ENCODE peak calls at places on chromosome 15, in seven cellular contexts. One of them, this sample, is unnamed.
A peak's percentile ranks its signal among the peaks of the same experiment; 100 is the strongest.

GRCh38 chr15:36887214-36888017 is 212.9 kb downstream of the MEIS2 start:
- DNase-seq in transverse colon: no peak
- DNase-seq in stimulated activated CD4-positive, alpha-beta T cell treated with anti-CD3 and anti-CD28 coated beads, TNF-alpha, amount 100 ng/mL, for 24 hours: no peak
- DNase-seq in AG10803: no peak
- DNase-seq in stimulated activated naive CD8-positive, alpha-beta T cell treated with anti-CD3 and anti-CD28 coated beads, Interleukin-15, Interleukin-2, amounts not matched to agents 100 U/mL and 50 U/mL, for 24 hours: no peak
- DNase-seq in pancreas: peak; percentile 47
- DNase-seq in HL-60: no peak
- DNase-seq in this sample: peak; percentile 77

GRCh38 chr15:56963126-56963525 is 44.7 kb downstream of the TCF12 start:
- DNase-seq in transverse colon: no peak
- DNase-seq in stimulated activated CD4-positive, alpha-beta T cell treated with anti-CD3 and anti-CD28 coated beads, TNF-alpha, amount 100 ng/mL, for 24 hours: no peak
- DNase-seq in AG10803: peak; percentile 68
- DNase-seq in stimulated activated naive CD8-positive, alpha-beta T cell treated with anti-CD3 and anti-CD28 coated beads, Interleukin-15, Interleukin-2, amounts not matched to agents 100 U/mL and 50 U/mL, for 24 hours: no peak
- DNase-seq in pancreas: no peak
- DNase-seq in HL-60: no peak
- DNase-seq in this sample: no peak

GRCh38 chr15:65634381-65634780 is 12.6 kb downstream of the SLC24A1 start:
- DNase-seq in transverse colon: no peak
- DNase-seq in stimulated activated CD4-positive, alpha-beta T cell treated with anti-CD3 and anti-CD28 coated beads, TNF-alpha, amount 100 ng/mL, for 24 hours: no peak
- DNase-seq in AG10803: peak; percentile 24
- DNase-seq in stimulated activated naive CD8-positive, alpha-beta T cell treated with anti-CD3 and anti-CD28 coated beads, Interleukin-15, Interleukin-2, amounts not matched to agents 100 U/mL and 50 U/mL, for 24 hours: no peak
- DNase-seq in pancreas: no peak
- DNase-seq in HL-60: no peak
- DNase-seq in this sample: no peak

GRCh38 chr15:32667321-32667720 is 25.8 kb downstream of the SCG5 start:
- DNase-seq in transverse colon: no peak
- DNase-seq in stimulated activated CD4-positive, alpha-beta T cell treated with anti-CD3 and anti-CD28 coated beads, TNF-alpha, amount 100 ng/mL, for 24 hours: no peak
- DNase-seq in AG10803: no peak
- DNase-seq in stimulated activated naive CD8-positive, alpha-beta T cell treated with anti-CD3 and anti-CD28 coated beads, Interleukin-15, Interleukin-2, amounts not matched to agents 100 U/mL and 50 U/mL, for 24 hours: no peak
- DNase-seq in pancreas: no peak
- DNase-seq in HL-60: no peak
- DNase-seq in this sample: no peak

GRCh38 chr15:73233623-73234022 is 135.1 kb downstream of the HCN4 start:
- DNase-seq in transverse colon: no peak
- DNase-seq in stimulated activated CD4-positive, alpha-beta T cell treated with anti-CD3 and anti-CD28 coated beads, TNF-alpha, amount 100 ng/mL, for 24 hours: no peak
- DNase-seq in AG10803: no peak
- DNase-seq in stimulated activated naive CD8-positive, alpha-beta T cell treated with anti-CD3 and anti-CD28 coated beads, Interleukin-15, Interleukin-2, amounts not matched to agents 100 U/mL and 50 U/mL, for 24 hours: no peak
- DNase-seq in pancreas: no peak
- DNase-seq in HL-60: no peak
- DNase-seq in this sample: peak; percentile 8

GRCh38 chr15:57529748-57530147 is 62.0 kb upstream of the MYZAP start:
- DNase-seq in transverse colon: no peak
- DNase-seq in stimulated activated CD4-positive, alpha-beta T cell treated with anti-CD3 and anti-CD28 coated beads, TNF-alpha, amount 100 ng/mL, for 24 hours: no peak
- DNase-seq in AG10803: no peak
- DNase-seq in stimulated activated naive CD8-positive, alpha-beta T cell treated with anti-CD3 and anti-CD28 coated beads, Interleukin-15, Interleukin-2, amounts not matched to agents 100 U/mL and 50 U/mL, for 24 hours: no peak
- DNase-seq in pancreas: no peak
- DNase-seq in HL-60: no peak
- DNase-seq in this sample: no peak

GRCh38 chr15:66565141-66565595 is 630 bp downstream of the LCTL start:
- DNase-seq in transverse colon: no peak
- DNase-seq in stimulated activated CD4-positive, alpha-beta T cell treated with anti-CD3 and anti-CD28 coated beads, TNF-alpha, amount 100 ng/mL, for 24 hours: no peak
- DNase-seq in AG10803: no peak
- DNase-seq in stimulated activated naive CD8-positive, alpha-beta T cell treated with anti-CD3 and anti-CD28 coated beads, Interleukin-15, Interleukin-2, amounts not matched to agents 100 U/mL and 50 U/mL, for 24 hours: no peak
- DNase-seq in pancreas: no peak
- DNase-seq in HL-60: no peak
- DNase-seq in this sample: no peak

GRCh38 chr15:23447107-23447500 is at the start of gene GOLGA6L2:
- DNase-seq in transverse colon: no peak
- DNase-seq in stimulated activated CD4-positive, alpha-beta T cell treated with anti-CD3 and anti-CD28 coated beads, TNF-alpha, amount 100 ng/mL, for 24 hours: peak; percentile 3
- DNase-seq in AG10803: no peak
- DNase-seq in stimulated activated naive CD8-positive, alpha-beta T cell treated with anti-CD3 and anti-CD28 coated beads, Interleukin-15, Interleukin-2, amounts not matched to agents 100 U/mL and 50 U/mL, for 24 hours: no peak
- DNase-seq in pancreas: no peak
- DNase-seq in HL-60: no peak
- DNase-seq in this sample: no peak

GRCh38 chr15:68843425-68844311 is 23.0 kb upstream of the ANP32A start:
- DNase-seq in transverse colon: peak; percentile 10
- DNase-seq in stimulated activated CD4-positive, alpha-beta T cell treated with anti-CD3 and anti-CD28 coated beads, TNF-alpha, amount 100 ng/mL, for 24 hours: peak; percentile 15
- DNase-seq in AG10803: no peak
- DNase-seq in stimulated activated naive CD8-positive, alpha-beta T cell treated with anti-CD3 and anti-CD28 coated beads, Interleukin-15, Interleukin-2, amounts not matched to agents 100 U/mL and 50 U/mL, for 24 hours: peak; percentile 49
- DNase-seq in pancreas: no peak
- DNase-seq in HL-60: no peak
- DNase-seq in this sample: peak; percentile 40

GRCh38 chr15:41870689-41871081 is 23.2 kb downstream of the SPTBN5 start:
- DNase-seq in transverse colon: no peak
- DNase-seq in stimulated activated CD4-positive, alpha-beta T cell treated with anti-CD3 and anti-CD28 coated beads, TNF-alpha, amount 100 ng/mL, for 24 hours: peak; percentile 62
- DNase-seq in AG10803: no peak
- DNase-seq in stimulated activated naive CD8-positive, alpha-beta T cell treated with anti-CD3 and anti-CD28 coated beads, Interleukin-15, Interleukin-2, amounts not matched to agents 100 U/mL and 50 U/mL, for 24 hours: peak; percentile 35
- DNase-seq in pancreas: no peak
- DNase-seq in HL-60: no peak
- DNase-seq in this sample: peak; percentile 45

GRCh38 chr15:90839187-90840071 is 29.0 kb upstream of the FURIN start:
- DNase-seq in transverse colon: peak; percentile 75
- DNase-seq in stimulated activated CD4-positive, alpha-beta T cell treated with anti-CD3 and anti-CD28 coated beads, TNF-alpha, amount 100 ng/mL, for 24 hours: no peak
- DNase-seq in AG10803: no peak
- DNase-seq in stimulated activated naive CD8-positive, alpha-beta T cell treated with anti-CD3 and anti-CD28 coated beads, Interleukin-15, Interleukin-2, amounts not matched to agents 100 U/mL and 50 U/mL, for 24 hours: peak; percentile 55
- DNase-seq in pancreas: no peak
- DNase-seq in HL-60: peak; percentile 77
- DNase-seq in this sample: peak; percentile 93

GRCh38 chr15:59274126-59274970 is 67.7 kb downstream of the LDHAL6B start:
- DNase-seq in transverse colon: no peak
- DNase-seq in stimulated activated CD4-positive, alpha-beta T cell treated with anti-CD3 and anti-CD28 coated beads, TNF-alpha, amount 100 ng/mL, for 24 hours: no peak
- DNase-seq in AG10803: peak; percentile 58
- DNase-seq in stimulated activated naive CD8-positive, alpha-beta T cell treated with anti-CD3 and anti-CD28 coated beads, Interleukin-15, Interleukin-2, amounts not matched to agents 100 U/mL and 50 U/mL, for 24 hours: no peak
- DNase-seq in pancreas: no peak
- DNase-seq in HL-60: peak; percentile 17
- DNase-seq in this sample: peak; percentile 83

GRCh38 chr15:85501574-85501973 is 121.2 kb downstream of the AKAP13 start:
- DNase-seq in transverse colon: no peak
- DNase-seq in stimulated activated CD4-positive, alpha-beta T cell treated with anti-CD3 and anti-CD28 coated beads, TNF-alpha, amount 100 ng/mL, for 24 hours: no peak
- DNase-seq in AG10803: no peak
- DNase-seq in stimulated activated naive CD8-positive, alpha-beta T cell treated with anti-CD3 and anti-CD28 coated beads, Interleukin-15, Interleukin-2, amounts not matched to agents 100 U/mL and 50 U/mL, for 24 hours: no peak
- DNase-seq in pancreas: no peak
- DNase-seq in HL-60: no peak
- DNase-seq in this sample: no peak

GRCh38 chr15:70033529-70034140 is 64.1 kb downstream of the TLE3 start:
- DNase-seq in transverse colon: no peak
- DNase-seq in stimulated activated CD4-positive, alpha-beta T cell treated with anti-CD3 and anti-CD28 coated beads, TNF-alpha, amount 100 ng/mL, for 24 hours: no peak
- DNase-seq in AG10803: peak; percentile 78
- DNase-seq in stimulated activated naive CD8-positive, alpha-beta T cell treated with anti-CD3 and anti-CD28 coated beads, Interleukin-15, Interleukin-2, amounts not matched to agents 100 U/mL and 50 U/mL, for 24 hours: no peak
- DNase-seq in pancreas: peak; percentile 52
- DNase-seq in HL-60: no peak
- DNase-seq in this sample: peak; percentile 69

GRCh38 chr15:90002428-90002844 is 1.3 kb downstream of the ZNF710 start:
- DNase-seq in transverse colon: peak; percentile 62
- DNase-seq in stimulated activated CD4-positive, alpha-beta T cell treated with anti-CD3 and anti-CD28 coated beads, TNF-alpha, amount 100 ng/mL, for 24 hours: peak; percentile 47
- DNase-seq in AG10803: peak; percentile 34
- DNase-seq in stimulated activated naive CD8-positive, alpha-beta T cell treated with anti-CD3 and anti-CD28 coated beads, Interleukin-15, Interleukin-2, amounts not matched to agents 100 U/mL and 50 U/mL, for 24 hours: peak; percentile 73
- DNase-seq in pancreas: no peak
- DNase-seq in HL-60: no peak
- DNase-seq in this sample: peak; percentile 71

GRCh38 chr15:40255033-40255432 is 16.2 kb downstream of the PAK6 start:
- DNase-seq in transverse colon: no peak
- DNase-seq in stimulated activated CD4-positive, alpha-beta T cell treated with anti-CD3 and anti-CD28 coated beads, TNF-alpha, amount 100 ng/mL, for 24 hours: no peak
- DNase-seq in AG10803: no peak
- DNase-seq in stimulated activated naive CD8-positive, alpha-beta T cell treated with anti-CD3 and anti-CD28 coated beads, Interleukin-15, Interleukin-2, amounts not matched to agents 100 U/mL and 50 U/mL, for 24 hours: no peak
- DNase-seq in pancreas: no peak
- DNase-seq in HL-60: no peak
- DNase-seq in this sample: no peak

GRCh38 chr15:39854161-39854560 is 65.9 kb downstream of the GPR176 start:
- DNase-seq in transverse colon: no peak
- DNase-seq in stimulated activated CD4-positive, alpha-beta T cell treated with anti-CD3 and anti-CD28 coated beads, TNF-alpha, amount 100 ng/mL, for 24 hours: no peak
- DNase-seq in AG10803: peak; percentile 50
- DNase-seq in stimulated activated naive CD8-positive, alpha-beta T cell treated with anti-CD3 and anti-CD28 coated beads, Interleukin-15, Interleukin-2, amounts not matched to agents 100 U/mL and 50 U/mL, for 24 hours: no peak
- DNase-seq in pancreas: no peak
- DNase-seq in HL-60: no peak
- DNase-seq in this sample: no peak

GRCh38 chr15:95141486-95141885 is 910.1 kb downstream of the MCTP2 start:
- DNase-seq in transverse colon: no peak
- DNase-seq in stimulated activated CD4-positive, alpha-beta T cell treated with anti-CD3 and anti-CD28 coated beads, TNF-alpha, amount 100 ng/mL, for 24 hours: no peak
- DNase-seq in AG10803: peak; percentile 41
- DNase-seq in stimulated activated naive CD8-positive, alpha-beta T cell treated with anti-CD3 and anti-CD28 coated beads, Interleukin-15, Interleukin-2, amounts not matched to agents 100 U/mL and 50 U/mL, for 24 hours: no peak
- DNase-seq in pancreas: no peak
- DNase-seq in HL-60: no peak
- DNase-seq in this sample: no peak

GRCh38 chr15:58957101-58957973 is 23.9 kb upstream of the SLTM start:
- DNase-seq in transverse colon: peak; percentile 48
- DNase-seq in stimulated activated CD4-positive, alpha-beta T cell treated with anti-CD3 and anti-CD28 coated beads, TNF-alpha, amount 100 ng/mL, for 24 hours: peak; percentile 27
- DNase-seq in AG10803: peak; percentile 53
- DNase-seq in stimulated activated naive CD8-positive, alpha-beta T cell treated with anti-CD3 and anti-CD28 coated beads, Interleukin-15, Interleukin-2, amounts not matched to agents 100 U/mL and 50 U/mL, for 24 hours: peak; percentile 64
- DNase-seq in pancreas: no peak
- DNase-seq in HL-60: no peak
- DNase-seq in this sample: peak; percentile 68

GRCh38 chr15:28094732-28095521 is 4.2 kb downstream of the OCA2 start:
- DNase-seq in transverse colon: peak; percentile 92
- DNase-seq in stimulated activated CD4-positive, alpha-beta T cell treated with anti-CD3 and anti-CD28 coated beads, TNF-alpha, amount 100 ng/mL, for 24 hours: peak; percentile 33
- DNase-seq in AG10803: no peak
- DNase-seq in stimulated activated naive CD8-positive, alpha-beta T cell treated with anti-CD3 and anti-CD28 coated beads, Interleukin-15, Interleukin-2, amounts not matched to agents 100 U/mL and 50 U/mL, for 24 hours: no peak
- DNase-seq in pancreas: peak; percentile 88
- DNase-seq in HL-60: no peak
- DNase-seq in this sample: peak; percentile 60

This sample was measured in astrocyte of the hippocampus.